ENCODE peak calls at places on chromosomes 3 and 15, in nine cellular contexts. One of them, this sample, is unnamed.

GRCh38 chr3:187968883-187969580 is 184.9 kb upstream of the LPP start:
- DNase-seq in sigmoid colon: no peak
- DNase-seq in body of pancreas: peak
- DNase-seq in ovary: no peak
- DNase-seq in IMR-90: peak
- DNase-seq in GM12892: no peak
- DNase-seq in heart left ventricle: no peak
- DNase-seq in uterus: no peak
- DNase-seq in A549: no peak
- DNase-seq in this sample: no peak

GRCh38 chr15:45378149-45378912 is at the start of gene GATM:
- DNase-seq in sigmoid colon: peak
- DNase-seq in body of pancreas: peak
- DNase-seq in ovary: peak
- DNase-seq in IMR-90: peak
- DNase-seq in GM12892: peak
- DNase-seq in heart left ventricle: peak
- DNase-seq in uterus: peak
- DNase-seq in A549: peak
- DNase-seq in this sample: no peak

GRCh38 chr3:66390013-66390412 is 110.8 kb downstream of the LRIG1 start:
- DNase-seq in sigmoid colon: no peak
- DNase-seq in body of pancreas: no peak
- DNase-seq in ovary: no peak
- DNase-seq in IMR-90: no peak
- DNase-seq in GM12892: no peak
- DNase-seq in heart left ventricle: no peak
- DNase-seq in uterus: no peak
- DNase-seq in A549: no peak
- DNase-seq in this sample: no peak

GRCh38 chr15:67103021-67103420 is 37.6 kb downstream of the SMAD3 start:
- DNase-seq in sigmoid colon: no peak
- DNase-seq in body of pancreas: no peak
- DNase-seq in ovary: no peak
- DNase-seq in IMR-90: no peak
- DNase-seq in GM12892: no peak
- DNase-seq in heart left ventricle: no peak
- DNase-seq in uterus: no peak
- DNase-seq in A549: no peak
- DNase-seq in this sample: no peak

GRCh38 chr3:173397161-173398110 is at the start of gene NLGN1:
- DNase-seq in sigmoid colon: peak
- DNase-seq in body of pancreas: peak
- DNase-seq in ovary: peak
- DNase-seq in IMR-90: peak
- DNase-seq in GM12892: no peak
- DNase-seq in heart left ventricle: peak
- DNase-seq in uterus: peak
- DNase-seq in A549: no peak
- DNase-seq in this sample: no peak

GRCh38 chr3:128549283-128550112 is 56.5 kb upstream of the GATA2 start:
- DNase-seq in sigmoid colon: no peak
- DNase-seq in body of pancreas: peak
- DNase-seq in ovary: peak
- DNase-seq in IMR-90: peak
- DNase-seq in GM12892: no peak
- DNase-seq in heart left ventricle: peak
- DNase-seq in uterus: peak
- DNase-seq in A549: no peak
- DNase-seq in this sample: no peak

GRCh38 chr15:26702381-26702780 is 70.5 kb downstream of the GABRB3 start:
- DNase-seq in sigmoid colon: no peak
- DNase-seq in body of pancreas: no peak
- DNase-seq in ovary: no peak
- DNase-seq in IMR-90: no peak
- DNase-seq in GM12892: no peak
- DNase-seq in heart left ventricle: no peak
- DNase-seq in uterus: no peak
- DNase-seq in A549: no peak
- DNase-seq in this sample: no peak

GRCh38 chr3:19348929-19349564 is 200.7 kb downstream of the KCNH8 start:
- DNase-seq in sigmoid colon: no peak
- DNase-seq in body of pancreas: peak
- DNase-seq in ovary: no peak
- DNase-seq in IMR-90: peak
- DNase-seq in GM12892: no peak
- DNase-seq in heart left ventricle: no peak
- DNase-seq in uterus: no peak
- DNase-seq in A549: peak
- DNase-seq in this sample: no peak

GRCh38 chr3:81521855-81522254 is 239.6 kb downstream of the GBE1 start:
- DNase-seq in sigmoid colon: no peak
- DNase-seq in body of pancreas: no peak
- DNase-seq in ovary: no peak
- DNase-seq in IMR-90: no peak
- DNase-seq in GM12892: no peak
- DNase-seq in heart left ventricle: no peak
- DNase-seq in uterus: no peak
- DNase-seq in A549: no peak
- DNase-seq in this sample: no peak

GRCh38 chr3:190701096-190701532 is 161.4 kb downstream of the GMNC start:
- DNase-seq in sigmoid colon: no peak
- DNase-seq in body of pancreas: peak
- DNase-seq in ovary: peak
- DNase-seq in IMR-90: peak
- DNase-seq in GM12892: no peak
- DNase-seq in heart left ventricle: no peak
- DNase-seq in uterus: no peak
- DNase-seq in A549: peak
- DNase-seq in this sample: no peak

GRCh38 chr3:27431116-27431515 is 53.1 kb downstream of the SLC4A7 start:
- DNase-seq in sigmoid colon: peak
- DNase-seq in body of pancreas: peak
- DNase-seq in ovary: no peak
- DNase-seq in IMR-90: peak
- DNase-seq in GM12892: no peak
- DNase-seq in heart left ventricle: no peak
- DNase-seq in uterus: no peak
- DNase-seq in A549: peak
- DNase-seq in this sample: no peak

GRCh38 chr3:16249336-16249735 is 15.4 kb downstream of the DPH3 start:
- DNase-seq in sigmoid colon: no peak
- DNase-seq in body of pancreas: no peak
- DNase-seq in ovary: no peak
- DNase-seq in IMR-90: peak
- DNase-seq in GM12892: no peak
- DNase-seq in heart left ventricle: no peak
- DNase-seq in uterus: no peak
- DNase-seq in A549: peak
- DNase-seq in this sample: no peak

GRCh38 chr15:96331942-96332853 is 1.7 kb downstream of the NR2F2 start:
- DNase-seq in sigmoid colon: peak
- DNase-seq in body of pancreas: peak
- DNase-seq in ovary: peak
- DNase-seq in IMR-90: no peak
- DNase-seq in GM12892: no peak
- DNase-seq in heart left ventricle: no peak
- DNase-seq in uterus: peak
- DNase-seq in A549: no peak
- DNase-seq in this sample: no peak

GRCh38 chr15:96274087-96274440 is 56.4 kb upstream of the NR2F2 start:
- DNase-seq in sigmoid colon: no peak
- DNase-seq in body of pancreas: no peak
- DNase-seq in ovary: no peak
- DNase-seq in IMR-90: no peak
- DNase-seq in GM12892: no peak
- DNase-seq in heart left ventricle: no peak
- DNase-seq in uterus: no peak
- DNase-seq in A549: no peak
- DNase-seq in this sample: no peak

DNA sequence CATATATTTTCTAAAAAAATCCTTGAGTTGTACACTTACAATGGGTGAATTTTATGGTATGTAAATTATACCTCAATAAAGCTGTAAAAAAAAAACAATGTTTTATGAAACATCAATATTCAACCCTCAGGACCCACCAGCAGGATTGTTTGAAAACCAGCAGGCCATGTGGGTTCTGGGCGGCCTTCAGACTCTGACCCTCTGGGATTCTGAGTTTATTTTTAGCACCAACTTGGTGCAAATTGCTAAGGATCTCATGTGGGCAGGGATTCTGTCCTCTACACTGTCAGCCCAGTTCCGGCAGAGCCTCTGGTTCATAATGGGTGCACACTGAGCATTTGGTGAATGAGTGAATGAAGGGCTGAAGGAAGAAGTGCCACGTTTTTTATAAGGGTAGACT is 24.1 kb upstream of the TSEN2 start:
- DNase-seq in sigmoid colon: no peak
- DNase-seq in body of pancreas: no peak
- DNase-seq in ovary: no peak
- DNase-seq in IMR-90: no peak
- DNase-seq in GM12892: no peak
- DNase-seq in heart left ventricle: no peak
- DNase-seq in uterus: no peak
- DNase-seq in A549: no peak
- DNase-seq in this sample: no peak
- TF ChIP-seq POLR2A in sigmoid colon: no peak
- TF ChIP-seq POLR2A in body of pancreas: no peak
- TF ChIP-seq POLR2A in ovary: no peak
- TF ChIP-seq POLR2A in IMR-90: no peak
- TF ChIP-seq POLR2A in GM12892: no peak
- TF ChIP-seq POLR2A in heart left ventricle: no peak
- TF ChIP-seq POLR2A in uterus: no peak
- TF ChIP-seq POLR2A in A549: no peak
- TF ChIP-seq POLR2A in this sample: no peak

GRCh38 chr3:149221783-149222517 is at the start of gene CP:
- DNase-seq in sigmoid colon: no peak
- DNase-seq in body of pancreas: no peak
- DNase-seq in ovary: no peak
- DNase-seq in IMR-90: no peak
- DNase-seq in GM12892: no peak
- DNase-seq in heart left ventricle: no peak
- DNase-seq in uterus: no peak
- DNase-seq in A549: no peak
- DNase-seq in this sample: no peak
- TF ChIP-seq POLR2A in sigmoid colon: no peak
- TF ChIP-seq POLR2A in body of pancreas: no peak
- TF ChIP-seq POLR2A in ovary: no peak
- TF ChIP-seq POLR2A in IMR-90: no peak
- TF ChIP-seq POLR2A in GM12892: no peak
- TF ChIP-seq POLR2A in heart left ventricle: no peak
- TF ChIP-seq POLR2A in uterus: no peak
- TF ChIP-seq POLR2A in A549: no peak
- TF ChIP-seq POLR2A in this sample: no peak

DNA sequence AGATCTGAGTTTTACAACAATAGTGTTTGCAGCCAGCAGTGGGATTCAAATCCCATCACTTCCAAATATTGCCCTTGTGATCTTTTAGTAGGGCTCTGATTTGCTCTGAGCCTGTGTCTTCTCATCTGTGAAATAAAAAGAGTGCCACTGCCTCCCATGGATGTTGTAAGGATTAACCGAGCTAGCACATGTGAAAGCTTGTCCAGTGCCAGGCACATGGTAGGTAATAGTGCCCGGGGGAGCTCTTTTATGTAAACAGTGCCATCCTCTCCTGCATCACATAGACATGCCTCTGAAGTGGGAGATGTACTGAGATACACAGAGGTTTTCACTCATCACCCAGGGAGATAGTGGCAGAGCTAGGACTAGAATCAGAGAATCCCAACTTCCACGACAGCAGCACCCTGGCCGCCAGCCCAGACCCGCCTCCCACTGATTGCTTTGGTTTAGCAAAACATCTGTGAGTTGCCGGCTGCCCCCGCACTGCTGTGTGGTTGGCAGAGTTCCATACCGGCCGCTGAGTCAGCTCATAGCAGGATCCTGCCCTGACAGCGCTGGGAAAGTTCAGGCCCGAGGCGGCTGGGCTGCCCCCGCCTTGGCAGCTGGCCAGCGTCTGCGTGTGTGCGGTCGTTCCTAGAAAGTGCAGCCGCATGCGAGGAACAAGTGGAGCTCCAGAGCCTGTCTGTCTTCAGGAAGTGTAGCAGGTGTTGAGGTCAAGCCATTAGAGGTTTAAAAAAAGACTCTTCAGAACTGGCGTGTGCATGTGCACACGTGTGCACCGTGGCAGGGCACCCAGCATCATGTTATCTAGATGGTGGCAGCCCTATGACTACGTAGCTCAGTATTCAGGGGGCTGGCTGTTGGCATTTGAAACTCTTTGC is 5.0 kb downstream of the ARID3B start:
- DNase-seq in sigmoid colon: peak
- DNase-seq in body of pancreas: peak
- DNase-seq in ovary: peak
- DNase-seq in IMR-90: peak
- DNase-seq in GM12892: peak
- DNase-seq in heart left ventricle: peak
- DNase-seq in uterus: peak
- DNase-seq in A549: peak
- DNase-seq in this sample: peak
- TF ChIP-seq POLR2A in sigmoid colon: no peak
- TF ChIP-seq POLR2A in body of pancreas: no peak
- TF ChIP-seq POLR2A in ovary: no peak
- TF ChIP-seq POLR2A in IMR-90: no peak
- TF ChIP-seq POLR2A in GM12892: peak
- TF ChIP-seq POLR2A in heart left ventricle: no peak
- TF ChIP-seq POLR2A in uterus: no peak
- TF ChIP-seq POLR2A in A549: no peak
- TF ChIP-seq POLR2A in this sample: no peak

GRCh38 chr15:31096563-31096962 is 5.0 kb downstream of the TRPM1 start:
- DNase-seq in sigmoid colon: no peak
- DNase-seq in body of pancreas: no peak
- DNase-seq in ovary: no peak
- DNase-seq in IMR-90: no peak
- DNase-seq in GM12892: no peak
- DNase-seq in heart left ventricle: no peak
- DNase-seq in uterus: no peak
- DNase-seq in A549: no peak
- DNase-seq in this sample: no peak

GRCh38 chr15:31100738-31101137 is 787 bp downstream of the TRPM1 start:
- DNase-seq in sigmoid colon: no peak
- DNase-seq in body of pancreas: no peak
- DNase-seq in ovary: no peak
- DNase-seq in IMR-90: no peak
- DNase-seq in GM12892: no peak
- DNase-seq in heart left ventricle: no peak
- DNase-seq in uterus: no peak
- DNase-seq in A549: no peak
- DNase-seq in this sample: no peak

GRCh38 chr15:31098491-31098917 is 3.0 kb downstream of the TRPM1 start:
- DNase-seq in sigmoid colon: no peak
- DNase-seq in body of pancreas: no peak
- DNase-seq in ovary: no peak
- DNase-seq in IMR-90: no peak
- DNase-seq in GM12892: no peak
- DNase-seq in heart left ventricle: no peak
- DNase-seq in uterus: no peak
- DNase-seq in A549: no peak
- DNase-seq in this sample: no peak

GRCh38 chr15:31101262-31102048 is at the start of gene TRPM1:
- DNase-seq in sigmoid colon: no peak
- DNase-seq in body of pancreas: no peak
- DNase-seq in ovary: no peak
- DNase-seq in IMR-90: no peak
- DNase-seq in GM12892: no peak
- DNase-seq in heart left ventricle: no peak
- DNase-seq in uterus: no peak
- DNase-seq in A549: no peak
- DNase-seq in this sample: no peak

GRCh38 chr15:31098953-31099740 is 2.4 kb downstream of the TRPM1 start:
- DNase-seq in sigmoid colon: no peak
- DNase-seq in body of pancreas: no peak
- DNase-seq in ovary: no peak
- DNase-seq in IMR-90: no peak
- DNase-seq in GM12892: no peak
- DNase-seq in heart left ventricle: no peak
- DNase-seq in uterus: no peak
- DNase-seq in A549: no peak
- DNase-seq in this sample: no peak
- TF ChIP-seq POLR2A in sigmoid colon: no peak
- TF ChIP-seq POLR2A in body of pancreas: no peak
- TF ChIP-seq POLR2A in ovary: no peak
- TF ChIP-seq POLR2A in IMR-90: no peak
- TF ChIP-seq POLR2A in GM12892: no peak
- TF ChIP-seq POLR2A in heart left ventricle: no peak
- TF ChIP-seq POLR2A in uterus: no peak
- TF ChIP-seq POLR2A in A549: no peak
- TF ChIP-seq POLR2A in this sample: no peak

This sample was measured in esophagus squamous epithelium.